ENCODE peak calls at places on chromosomes 12 and 14, in eight cellular contexts. L, D, V, O, J, T, M and X are unnamed samples.

GRCh38 chr14:70655110-70655826 is 13.6 kb downstream of the TTC9 start:
- DNase-seq in L (no peak), D (no peak), V (no peak), O (no peak), J (no peak), T (no peak), M (no peak), X (peak)

GRCh38 chr12:90791445-90791844 is 163.5 kb downstream of the CCER1 start:
- DNase-seq in L (no peak), D (no peak), V (no peak), O (no peak), J (no peak), T (no peak), M (no peak), X (no peak)

GRCh38 chr12:121170581-121171260 is 38.0 kb downstream of the P2RX7 start:
- DNase-seq in L (no peak), D (no peak), V (no peak), O (peak), J (no peak), T (peak), M (peak), X (no peak)

GRCh38 chr12:92294676-92295440 is 149.2 kb upstream of the BTG1 start:
- DNase-seq in L (no peak), D (no peak), V (no peak), O (peak), J (no peak), T (no peak), M (no peak), X (no peak)

GRCh38 chr14:70269582-70269981 is 80.8 kb upstream of the SLC8A3 start:
- DNase-seq in L (no peak), D (no peak), V (no peak), O (no peak), J (no peak), T (no peak), M (no peak), X (no peak)

GRCh38 chr12:54428050-54429013 is 9.3 kb upstream of the ITGA5 start:
- DNase-seq in L (no peak), D (no peak), V (peak), O (peak), J (no peak), T (peak), M (no peak), X (no peak)

GRCh38 chr14:52876311-52876710 is 74.5 kb downstream of the FERMT2 start:
- DNase-seq in L (no peak), D (no peak), V (no peak), O (peak), J (no peak), T (peak), M (no peak), X (no peak)

GRCh38 chr14:96275182-96276112 is 19.4 kb downstream of the BDKRB1 start:
- DNase-seq in L (peak), D (peak), V (peak), O (peak), J (peak), T (peak), M (peak), X (peak)

GRCh38 chr12:56634242-56634836 is 4.2 kb upstream of the BAZ2A start:
- DNase-seq in L (peak), D (peak), V (peak), O (no peak), J (no peak), T (peak), M (peak), X (no peak)

DNA sequence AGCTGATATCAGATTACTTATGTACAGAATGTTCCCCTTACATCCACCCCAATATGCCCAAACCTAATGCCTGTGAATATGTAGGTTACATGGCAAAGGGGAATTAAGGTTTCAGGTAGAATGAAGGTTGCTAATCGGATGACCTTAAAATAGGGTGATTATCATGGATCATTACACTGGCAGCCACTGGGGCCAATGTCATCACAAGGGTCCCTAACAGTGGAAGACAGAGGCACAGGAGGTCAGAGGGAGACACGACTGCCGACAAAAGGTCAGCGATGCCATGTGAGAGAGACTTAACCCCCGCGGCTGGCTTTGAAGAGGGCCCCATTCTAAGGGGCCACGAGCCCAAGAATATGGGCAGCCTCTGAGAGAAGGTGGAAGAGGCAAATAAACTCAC is 106.8 kb upstream of the EVL start:
- DNase-seq in L (no peak), D (no peak), V (no peak), O (no peak), J (no peak), T (no peak), M (no peak), X (no peak)
- H3K4me3 ChIP-seq in L (no peak), D (no peak), V (no peak), O (no peak), J (no peak), T (no peak), M (no peak), X (no peak)

DNA sequence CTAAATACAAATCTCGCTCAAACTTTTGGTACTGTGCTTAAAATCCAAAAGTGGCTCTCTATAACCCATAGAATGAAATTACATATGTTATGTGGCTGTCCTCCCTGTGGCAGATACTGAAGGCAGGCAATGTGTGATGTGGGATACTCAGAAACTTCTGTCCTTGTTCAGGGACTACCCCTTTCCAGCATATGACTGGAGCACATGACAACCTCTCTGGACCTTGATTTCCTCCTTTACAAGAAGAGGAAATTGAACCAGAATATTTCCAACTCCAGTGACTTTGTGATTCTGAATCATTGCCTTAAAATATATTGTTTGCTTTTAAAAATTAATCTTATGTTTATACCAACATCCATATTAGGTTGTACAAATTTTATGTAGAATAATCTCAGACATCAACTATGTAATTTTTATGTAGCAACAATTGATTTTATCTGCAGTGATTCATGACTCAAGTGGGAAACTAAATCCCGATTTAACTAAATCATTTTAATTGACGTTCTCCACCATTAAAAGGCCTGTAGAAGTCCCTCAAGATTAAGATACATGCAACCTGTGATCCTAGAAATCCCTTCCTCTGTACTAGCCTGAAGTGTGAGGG is 162.4 kb downstream of the AKAP6 start:
- DNase-seq in L (no peak), D (no peak), V (no peak), O (no peak), J (no peak), T (no peak), M (no peak), X (no peak)
- H3K4me3 ChIP-seq in L (no peak), D (no peak), V (no peak), O (no peak), J (no peak), T (no peak), M (no peak), X (no peak)

DNA sequence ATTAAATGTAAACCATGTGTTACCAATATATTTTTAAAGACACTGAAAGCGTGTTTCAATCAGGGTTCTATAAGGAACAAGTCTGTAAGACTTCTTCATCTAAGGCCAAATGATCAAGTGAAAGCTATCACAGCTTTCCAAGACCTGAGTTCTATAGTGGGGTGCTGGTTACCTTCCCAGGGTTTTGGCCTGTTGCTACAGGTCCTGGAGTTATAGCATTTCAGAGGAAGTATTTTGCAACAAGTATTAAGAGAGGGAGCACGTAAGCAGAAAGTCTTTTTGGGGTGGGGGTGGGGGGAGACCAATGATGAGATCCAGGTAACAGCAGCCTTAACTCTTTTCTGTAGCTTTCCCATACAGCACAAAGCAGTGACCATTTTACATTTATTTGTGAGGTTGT is 43.8 kb downstream of the FOXN3 start:
- DNase-seq in L (no peak), D (no peak), V (no peak), O (no peak), J (no peak), T (no peak), M (no peak), X (no peak)
- H3K4me3 ChIP-seq in L (no peak), D (no peak), V (no peak), O (no peak), J (no peak), T (no peak), M (no peak), X (no peak)

DNA sequence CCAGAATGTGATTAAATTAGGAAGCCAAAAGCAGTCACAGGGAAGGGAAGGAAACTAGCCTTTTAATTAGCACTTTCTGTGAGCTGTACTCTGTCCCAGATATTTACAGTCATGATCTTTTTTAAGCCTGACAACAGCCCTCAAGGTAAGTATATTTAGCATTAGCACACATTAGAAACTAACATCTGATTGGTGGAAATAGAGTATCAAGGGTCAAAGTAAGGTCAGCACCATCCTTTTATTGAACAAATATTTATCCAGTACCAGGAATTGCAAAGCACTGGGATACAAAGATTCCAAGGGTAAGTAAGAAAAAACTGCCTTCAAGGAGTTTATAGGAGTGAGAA is 28.2 kb downstream of the RPGRIP1 start:
- DNase-seq in L (no peak), D (no peak), V (no peak), O (no peak), J (no peak), T (no peak), M (no peak), X (no peak)
- H3K4me3 ChIP-seq in L (no peak), D (peak), V (peak), O (no peak), J (peak), T (peak), M (no peak), X (no peak)

DNA sequence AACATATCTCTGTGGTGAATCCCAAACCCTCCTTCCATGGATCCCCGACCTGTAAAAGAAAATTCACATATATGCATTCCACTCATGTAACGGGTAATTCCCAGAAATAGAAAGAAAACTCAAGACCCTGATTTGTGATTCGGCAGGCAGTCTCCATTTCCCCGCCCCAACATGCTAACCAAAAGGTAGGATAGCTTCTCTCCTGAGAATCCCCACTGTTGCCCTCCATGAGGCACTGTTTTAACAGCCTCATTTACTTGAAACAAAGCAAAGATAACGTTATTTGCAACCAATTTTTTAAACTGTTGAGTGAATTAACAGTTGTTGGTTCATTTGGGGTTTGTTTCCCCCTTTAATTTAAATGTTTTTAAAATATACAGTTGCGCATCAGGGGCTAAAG is 774 bp upstream of the SLC2A13 start:
- DNase-seq in L (no peak), D (no peak), V (no peak), O (no peak), J (no peak), T (no peak), M (peak), X (no peak)
- H3K4me3 ChIP-seq in L (no peak), D (peak), V (peak), O (peak), J (peak), T (no peak), M (peak), X (no peak)

GRCh38 chr14:20412422-20412821 is 879 bp downstream of the TEP1 start:
- DNase-seq in L (no peak), D (no peak), V (no peak), O (no peak), J (no peak), T (peak), M (peak), X (no peak)
- H3K4me3 ChIP-seq in L (peak), D (peak), V (peak), O (peak), J (peak), T (peak), M (peak), X (peak)